ENCODE peak calls at places on chromosomes 2 and 18, in seven cellular contexts. One of them, this sample, is unnamed.

GRCh38 chr2:158501301-158501700 is 44.5 kb downstream of the PKP4 start:
- DNase-seq in thoracic aorta: no peak
- DNase-seq in NCI-H1417: peak; percentile 11
- DNase-seq in stimulated activated CD4-positive, alpha-beta T cell treated with anti-CD3 and anti-CD28 coated beads, TNF-alpha, amount 100 ng/mL, for 1 hour: no peak
- DNase-seq in IMR-90: no peak
- DNase-seq in mammary epithelial cell: no peak
- DNase-seq in GM12891: no peak
- DNase-seq in this sample: no peak

GRCh38 chr2:109046925-109047508 is 58.0 kb upstream of the EDAR start:
- DNase-seq in thoracic aorta: no peak
- DNase-seq in NCI-H1417: no peak
- DNase-seq in stimulated activated CD4-positive, alpha-beta T cell treated with anti-CD3 and anti-CD28 coated beads, TNF-alpha, amount 100 ng/mL, for 1 hour: no peak
- DNase-seq in IMR-90: no peak
- DNase-seq in mammary epithelial cell: no peak
- DNase-seq in GM12891: no peak
- DNase-seq in this sample: no peak

GRCh38 chr2:195342105-195342504 is 314.9 kb upstream of the SLC39A10 start:
- DNase-seq in thoracic aorta: no peak
- DNase-seq in NCI-H1417: no peak
- DNase-seq in stimulated activated CD4-positive, alpha-beta T cell treated with anti-CD3 and anti-CD28 coated beads, TNF-alpha, amount 100 ng/mL, for 1 hour: no peak
- DNase-seq in IMR-90: no peak
- DNase-seq in mammary epithelial cell: no peak
- DNase-seq in GM12891: no peak
- DNase-seq in this sample: no peak

GRCh38 chr18:67144342-67144741 is 372.2 kb downstream of the DSEL start:
- DNase-seq in thoracic aorta: no peak
- DNase-seq in NCI-H1417: peak; percentile 2
- DNase-seq in stimulated activated CD4-positive, alpha-beta T cell treated with anti-CD3 and anti-CD28 coated beads, TNF-alpha, amount 100 ng/mL, for 1 hour: no peak
- DNase-seq in IMR-90: no peak
- DNase-seq in mammary epithelial cell: no peak
- DNase-seq in GM12891: no peak
- DNase-seq in this sample: peak; percentile 88

GRCh38 chr2:96538487-96539214 is 2.1 kb downstream of the ARID5A start:
- DNase-seq in thoracic aorta: peak; percentile 87
- DNase-seq in NCI-H1417: no peak
- DNase-seq in stimulated activated CD4-positive, alpha-beta T cell treated with anti-CD3 and anti-CD28 coated beads, TNF-alpha, amount 100 ng/mL, for 1 hour: peak; percentile 75
- DNase-seq in IMR-90: no peak
- DNase-seq in mammary epithelial cell: peak; percentile 32
- DNase-seq in GM12891: no peak
- DNase-seq in this sample: no peak

GRCh38 chr18:59802031-59802430 is 97.8 kb upstream of the PMAIP1 start:
- DNase-seq in thoracic aorta: no peak
- DNase-seq in NCI-H1417: no peak
- DNase-seq in stimulated activated CD4-positive, alpha-beta T cell treated with anti-CD3 and anti-CD28 coated beads, TNF-alpha, amount 100 ng/mL, for 1 hour: no peak
- DNase-seq in IMR-90: no peak
- DNase-seq in mammary epithelial cell: no peak
- DNase-seq in GM12891: peak; percentile 10
- DNase-seq in this sample: no peak

GRCh38 chr18:36028859-36029258 is 38.5 kb downstream of the RPRD1A start:
- DNase-seq in thoracic aorta: no peak
- DNase-seq in NCI-H1417: no peak
- DNase-seq in stimulated activated CD4-positive, alpha-beta T cell treated with anti-CD3 and anti-CD28 coated beads, TNF-alpha, amount 100 ng/mL, for 1 hour: no peak
- DNase-seq in IMR-90: no peak
- DNase-seq in mammary epithelial cell: no peak
- DNase-seq in GM12891: no peak
- DNase-seq in this sample: no peak

GRCh38 chr18:74395630-74396251 is 61.4 kb downstream of the DIPK1C start:
- DNase-seq in thoracic aorta: no peak
- DNase-seq in NCI-H1417: no peak
- DNase-seq in stimulated activated CD4-positive, alpha-beta T cell treated with anti-CD3 and anti-CD28 coated beads, TNF-alpha, amount 100 ng/mL, for 1 hour: no peak
- DNase-seq in IMR-90: no peak
- DNase-seq in mammary epithelial cell: no peak
- DNase-seq in GM12891: no peak
- DNase-seq in this sample: no peak

GRCh38 chr2:26561918-26562810 is 79.0 kb downstream of the CIB4 start:
- DNase-seq in thoracic aorta: no peak
- DNase-seq in NCI-H1417: peak; percentile 64
- DNase-seq in stimulated activated CD4-positive, alpha-beta T cell treated with anti-CD3 and anti-CD28 coated beads, TNF-alpha, amount 100 ng/mL, for 1 hour: no peak
- DNase-seq in IMR-90: no peak
- DNase-seq in mammary epithelial cell: peak; percentile 39
- DNase-seq in GM12891: peak; percentile 53
- DNase-seq in this sample: peak; percentile 2

GRCh38 chr2:114063346-114063745 is 173.5 kb downstream of the ACTR3 start:
- DNase-seq in thoracic aorta: no peak
- DNase-seq in NCI-H1417: no peak
- DNase-seq in stimulated activated CD4-positive, alpha-beta T cell treated with anti-CD3 and anti-CD28 coated beads, TNF-alpha, amount 100 ng/mL, for 1 hour: no peak
- DNase-seq in IMR-90: no peak
- DNase-seq in mammary epithelial cell: no peak
- DNase-seq in GM12891: no peak
- DNase-seq in this sample: no peak

GRCh38 chr2:11093467-11093866 is 61.8 kb upstream of the SLC66A3 start:
- DNase-seq in thoracic aorta: no peak
- DNase-seq in NCI-H1417: no peak
- DNase-seq in stimulated activated CD4-positive, alpha-beta T cell treated with anti-CD3 and anti-CD28 coated beads, TNF-alpha, amount 100 ng/mL, for 1 hour: no peak
- DNase-seq in IMR-90: no peak
- DNase-seq in mammary epithelial cell: no peak
- DNase-seq in GM12891: no peak
- DNase-seq in this sample: no peak

GRCh38 chr2:118221952-118222594 is 133.8 kb downstream of the INSIG2 start:
- DNase-seq in thoracic aorta: no peak
- DNase-seq in NCI-H1417: peak; percentile 37
- DNase-seq in stimulated activated CD4-positive, alpha-beta T cell treated with anti-CD3 and anti-CD28 coated beads, TNF-alpha, amount 100 ng/mL, for 1 hour: peak; percentile 10
- DNase-seq in IMR-90: peak; percentile 76
- DNase-seq in mammary epithelial cell: peak; percentile 59
- DNase-seq in GM12891: no peak
- DNase-seq in this sample: peak; percentile 50

GRCh38 chr2:112542974-112543760 is 902 bp downstream of the POLR1B start:
- DNase-seq in thoracic aorta: no peak
- DNase-seq in NCI-H1417: no peak
- DNase-seq in stimulated activated CD4-positive, alpha-beta T cell treated with anti-CD3 and anti-CD28 coated beads, TNF-alpha, amount 100 ng/mL, for 1 hour: no peak
- DNase-seq in IMR-90: peak; percentile 16
- DNase-seq in mammary epithelial cell: peak; percentile 36
- DNase-seq in GM12891: no peak
- DNase-seq in this sample: no peak

GRCh38 chr2:58483307-58483706 is 242.2 kb upstream of the FANCL start:
- DNase-seq in thoracic aorta: no peak
- DNase-seq in NCI-H1417: no peak
- DNase-seq in stimulated activated CD4-positive, alpha-beta T cell treated with anti-CD3 and anti-CD28 coated beads, TNF-alpha, amount 100 ng/mL, for 1 hour: no peak
- DNase-seq in IMR-90: no peak
- DNase-seq in mammary epithelial cell: no peak
- DNase-seq in GM12891: no peak
- DNase-seq in this sample: no peak

GRCh38 chr2:31553362-31553761 is 27.4 kb downstream of the SRD5A2 start:
- DNase-seq in thoracic aorta: no peak
- DNase-seq in NCI-H1417: no peak
- DNase-seq in stimulated activated CD4-positive, alpha-beta T cell treated with anti-CD3 and anti-CD28 coated beads, TNF-alpha, amount 100 ng/mL, for 1 hour: no peak
- DNase-seq in IMR-90: no peak
- DNase-seq in mammary epithelial cell: no peak
- DNase-seq in GM12891: no peak
- DNase-seq in this sample: no peak

GRCh38 chr2:150350500-150350899 is 137.0 kb downstream of the RND3 start:
- DNase-seq in thoracic aorta: no peak
- DNase-seq in NCI-H1417: no peak
- DNase-seq in stimulated activated CD4-positive, alpha-beta T cell treated with anti-CD3 and anti-CD28 coated beads, TNF-alpha, amount 100 ng/mL, for 1 hour: no peak
- DNase-seq in IMR-90: no peak
- DNase-seq in mammary epithelial cell: no peak
- DNase-seq in GM12891: no peak
- DNase-seq in this sample: no peak

GRCh38 chr2:196268538-196269338 is 97.4 kb upstream of the STK17B start:
- DNase-seq in thoracic aorta: no peak
- DNase-seq in NCI-H1417: no peak
- DNase-seq in stimulated activated CD4-positive, alpha-beta T cell treated with anti-CD3 and anti-CD28 coated beads, TNF-alpha, amount 100 ng/mL, for 1 hour: no peak
- DNase-seq in IMR-90: peak; percentile 74
- DNase-seq in mammary epithelial cell: no peak
- DNase-seq in GM12891: no peak
- DNase-seq in this sample: no peak

GRCh38 chr2:57720728-57721627 is 325.6 kb upstream of the VRK2 start:
- DNase-seq in thoracic aorta: no peak
- DNase-seq in NCI-H1417: peak; percentile 68
- DNase-seq in stimulated activated CD4-positive, alpha-beta T cell treated with anti-CD3 and anti-CD28 coated beads, TNF-alpha, amount 100 ng/mL, for 1 hour: no peak
- DNase-seq in IMR-90: peak; percentile 52
- DNase-seq in mammary epithelial cell: peak; percentile 42
- DNase-seq in GM12891: peak; percentile 15
- DNase-seq in this sample: peak; percentile 11

GRCh38 chr18:69261436-69261835 is 139.3 kb upstream of the DOK6 start:
- DNase-seq in thoracic aorta: no peak
- DNase-seq in NCI-H1417: no peak
- DNase-seq in stimulated activated CD4-positive, alpha-beta T cell treated with anti-CD3 and anti-CD28 coated beads, TNF-alpha, amount 100 ng/mL, for 1 hour: no peak
- DNase-seq in IMR-90: no peak
- DNase-seq in mammary epithelial cell: no peak
- DNase-seq in GM12891: no peak
- DNase-seq in this sample: no peak

GRCh38 chr2:8611712-8612111 is 70.1 kb upstream of the ID2 start:
- DNase-seq in thoracic aorta: no peak
- DNase-seq in NCI-H1417: no peak
- DNase-seq in stimulated activated CD4-positive, alpha-beta T cell treated with anti-CD3 and anti-CD28 coated beads, TNF-alpha, amount 100 ng/mL, for 1 hour: no peak
- DNase-seq in IMR-90: no peak
- DNase-seq in mammary epithelial cell: no peak
- DNase-seq in GM12891: no peak
- DNase-seq in this sample: no peak